ENCODE peak calls at places on chromosomes 5 and 9, in four cellular contexts. C, V, W and R are unnamed samples.

GRCh38 chr5:115463985-115464384 is 80.6 kb downstream of the FEM1C start:
- DNase-seq in W (no peak), V (no peak), C (no peak), R (peak; percentile 8)

GRCh38 chr5:143610946-143611345 is 201.0 kb upstream of the HMHB1 start:
- DNase-seq in C (no peak), W (no peak), V (no peak), R (no peak)

GRCh38 chr9:87405677-87406544 is 91.8 kb upstream of the DAPK1 start:
- DNase-seq in C (no peak), V (no peak), W (peak; percentile 40), R (no peak)

GRCh38 chr9:86034863-86035734 is 64.3 kb downstream of the GOLM1 start:
- DNase-seq in W (peak; percentile 54), C (peak; percentile 50), V (peak; percentile 57), R (peak; percentile 18)

GRCh38 chr9:113659740-113660139 is 196.2 kb downstream of the RGS3 start:
- DNase-seq in V (no peak), W (no peak), C (no peak), R (no peak)

GRCh38 chr5:178428341-178429155 is 161.6 kb downstream of the COL23A1 start:
- DNase-seq in W (no peak), C (no peak), V (no peak), R (no peak)

GRCh38 chr5:151257731-151258715 is 5.0 kb downstream of the GM2A start:
- DNase-seq in V (no peak), W (no peak), C (peak; percentile 64), R (no peak)

GRCh38 chr5:151179489-151179840 is 21.9 kb upstream of the ANXA6 start:
- DNase-seq in C (no peak), W (no peak), V (no peak), R (no peak)

GRCh38 chr9:99105152-99106043 is 485 bp downstream of the TGFBR1 start:
- DNase-seq in C (peak; percentile 81), W (peak; percentile 81), V (peak; percentile 30), R (peak; percentile 10)

GRCh38 chr5:136374003-136374402 is 8.7 kb upstream of the TRPC7 start:
- DNase-seq in C (peak; percentile 44), W (peak; percentile 72), V (no peak), R (peak; percentile 3)

GRCh38 chr9:35313460-35313859 is 151.7 kb downstream of the UNC13B start:
- DNase-seq in V (no peak), W (no peak), C (no peak), R (no peak)

GRCh38 chr5:68215208-68215887 is at the start of gene PIK3R1:
- DNase-seq in V (peak; percentile 88), C (peak; percentile 96), W (peak; percentile 98), R (peak; percentile 82)

GRCh38 chr5:131230406-131230805 is 33.4 kb upstream of the CDC42SE2 start:
- DNase-seq in C (no peak), V (no peak), W (peak; percentile 46), R (no peak)

GRCh38 chr5:96297867-96298266 is 135.2 kb downstream of the PCSK1 start:
- DNase-seq in W (no peak), C (peak; percentile 90), V (no peak), R (no peak)